ENCODE peak calls at places on chromosomes 3 and 15, in four cellular contexts. One of them, this sample, is unnamed.

GRCh38 chr15:92910451-92910850 is 10.3 kb downstream of the CHD2 start:
- DNase-seq in left cardiac atrium: no peak
- DNase-seq in HS-5: no peak
- DNase-seq in T follicular helper cell: no peak
- DNase-seq in this sample: no peak

GRCh38 chr3:35946121-35946856 is 307.0 kb downstream of the ARPP21 start:
- DNase-seq in left cardiac atrium: no peak
- DNase-seq in HS-5: no peak
- DNase-seq in T follicular helper cell: no peak
- DNase-seq in this sample: peak

GRCh38 chr3:192091831-192092230 is 630.9 kb downstream of the PYDC2 start:
- DNase-seq in left cardiac atrium: no peak
- DNase-seq in HS-5: peak
- DNase-seq in T follicular helper cell: no peak
- DNase-seq in this sample: peak

GRCh38 chr3:160448845-160449659 is 534 bp downstream of the TRIM59 start:
- DNase-seq in left cardiac atrium: no peak
- DNase-seq in HS-5: peak
- DNase-seq in T follicular helper cell: peak
- DNase-seq in this sample: no peak

GRCh38 chr15:65812921-65813320 is 20.8 kb upstream of the DENND4A start:
- DNase-seq in left cardiac atrium: no peak
- DNase-seq in HS-5: no peak
- DNase-seq in T follicular helper cell: no peak
- DNase-seq in this sample: no peak

GRCh38 chr3:53109190-53109589 is 21.0 kb downstream of the RFT1 start:
- DNase-seq in left cardiac atrium: no peak
- DNase-seq in HS-5: peak
- DNase-seq in T follicular helper cell: no peak
- DNase-seq in this sample: no peak

GRCh38 chr3:183188895-183189462 is 26.4 kb upstream of the LAMP3 start:
- DNase-seq in left cardiac atrium: no peak
- DNase-seq in HS-5: no peak
- DNase-seq in T follicular helper cell: no peak
- DNase-seq in this sample: no peak

GRCh38 chr15:70376929-70377691 is 279.4 kb upstream of the TLE3 start:
- DNase-seq in left cardiac atrium: peak
- DNase-seq in HS-5: peak
- DNase-seq in T follicular helper cell: no peak
- DNase-seq in this sample: no peak

GRCh38 chr3:37683321-37683720 is 178.4 kb upstream of the CTDSPL start:
- DNase-seq in left cardiac atrium: no peak
- DNase-seq in HS-5: no peak
- DNase-seq in T follicular helper cell: no peak
- DNase-seq in this sample: no peak